ENCODE peak calls at places on chromosome 4, in ten cellular contexts. K, J, G, E, F, P, M, C, Q and R are unnamed samples.
A peak's percentile ranks its signal among the peaks of the same experiment; 100 is the strongest.

GRCh38 chr4:174214102-174214878 is 69.2 kb downstream of the FBXO8 start:
- DNase-seq in K (no peak), J (no peak), G (no peak), E (no peak), F (no peak), P (no peak), M (peak; percentile 82), C (no peak), Q (peak; percentile 84), R (no peak)

GRCh38 chr4:57020467-57021101 is 41.9 kb downstream of the POLR2B start:
- DNase-seq in K (no peak), J (peak; percentile 78), G (no peak), E (no peak), F (no peak), P (no peak), M (no peak), C (peak; percentile 94), Q (no peak), R (peak; percentile 69)

GRCh38 chr4:150310159-150310895 is 232.1 kb downstream of the DCLK2 start:
- DNase-seq in K (no peak), J (peak; percentile 83), G (no peak), E (no peak), F (no peak), P (no peak), M (no peak), C (peak; percentile 68), Q (no peak), R (peak; percentile 77)

GRCh38 chr4:55178226-55179005 is 53.0 kb upstream of the KDR start:
- DNase-seq in K (no peak), J (no peak), G (no peak), E (no peak), F (peak; percentile 24), P (no peak), M (no peak), C (no peak), Q (no peak), R (no peak)

GRCh38 chr4:56220261-56220660 is 167.0 kb downstream of the AASDH start:
- DNase-seq in K (no peak), J (peak; percentile 50), G (no peak), E (no peak), F (no peak), P (no peak), M (peak; percentile 38), C (peak; percentile 2), Q (no peak), R (peak; percentile 3)

GRCh38 chr4:185738038-185738552 is 73.9 kb downstream of the SORBS2 start:
- DNase-seq in K (no peak), J (peak; percentile 89), G (no peak), E (no peak), F (no peak), P (no peak), M (no peak), C (peak; percentile 12), Q (no peak), R (peak; percentile 42)

GRCh38 chr4:139153411-139154133 is 23.4 kb downstream of the ELF2 start:
- DNase-seq in K (no peak), J (peak; percentile 35), G (no peak), E (no peak), F (no peak), P (no peak), M (no peak), C (peak; percentile 57), Q (peak; percentile 66), R (no peak)

GRCh38 chr4:189022441-189023035 is 883.3 kb downstream of the TRIML1 start:
- DNase-seq in K (no peak), J (no peak), G (no peak), E (no peak), F (no peak), P (no peak), M (no peak), C (peak; percentile 76), Q (no peak), R (peak; percentile 32)

GRCh38 chr4:58209576-58209975 is 1099.4 kb upstream of the IGFBP7 start:
- DNase-seq in K (no peak), J (no peak), G (no peak), E (no peak), F (no peak), P (no peak), M (peak; percentile 62), C (no peak), Q (no peak), R (no peak)

GRCh38 chr4:169619518-169619957 is 840 bp upstream of the CLCN3 start:
- DNase-seq in K (peak; percentile 72), J (peak; percentile 79), G (no peak), E (peak; percentile 69), F (peak; percentile 78), P (peak; percentile 79), M (peak; percentile 44), C (peak; percentile 54), Q (peak; percentile 80), R (peak; percentile 72)

GRCh38 chr4:477686-478085 is 21.3 kb downstream of the ZNF721 start:
- DNase-seq in K (no peak), J (no peak), G (no peak), E (no peak), F (no peak), P (peak; percentile 13), M (no peak), C (no peak), Q (no peak), R (no peak)

GRCh38 chr4:61714387-61714890 is 514.3 kb downstream of the ADGRL3 start:
- DNase-seq in K (no peak), J (no peak), G (no peak), E (no peak), F (no peak), P (no peak), M (no peak), C (no peak), Q (no peak), R (no peak)

GRCh38 chr4:112637552-112637866 is 566 bp downstream of the LARP7 start:
- DNase-seq in K (no peak), J (no peak), G (no peak), E (no peak), F (no peak), P (no peak), M (no peak), C (no peak), Q (no peak), R (no peak)

GRCh38 chr4:112633477-112634235 is 3.1 kb downstream of the ZGRF1 start:
- DNase-seq in K (no peak), J (peak; percentile 70), G (no peak), E (no peak), F (no peak), P (peak; percentile 40), M (peak; percentile 37), C (peak; percentile 43), Q (no peak), R (no peak)

DNA sequence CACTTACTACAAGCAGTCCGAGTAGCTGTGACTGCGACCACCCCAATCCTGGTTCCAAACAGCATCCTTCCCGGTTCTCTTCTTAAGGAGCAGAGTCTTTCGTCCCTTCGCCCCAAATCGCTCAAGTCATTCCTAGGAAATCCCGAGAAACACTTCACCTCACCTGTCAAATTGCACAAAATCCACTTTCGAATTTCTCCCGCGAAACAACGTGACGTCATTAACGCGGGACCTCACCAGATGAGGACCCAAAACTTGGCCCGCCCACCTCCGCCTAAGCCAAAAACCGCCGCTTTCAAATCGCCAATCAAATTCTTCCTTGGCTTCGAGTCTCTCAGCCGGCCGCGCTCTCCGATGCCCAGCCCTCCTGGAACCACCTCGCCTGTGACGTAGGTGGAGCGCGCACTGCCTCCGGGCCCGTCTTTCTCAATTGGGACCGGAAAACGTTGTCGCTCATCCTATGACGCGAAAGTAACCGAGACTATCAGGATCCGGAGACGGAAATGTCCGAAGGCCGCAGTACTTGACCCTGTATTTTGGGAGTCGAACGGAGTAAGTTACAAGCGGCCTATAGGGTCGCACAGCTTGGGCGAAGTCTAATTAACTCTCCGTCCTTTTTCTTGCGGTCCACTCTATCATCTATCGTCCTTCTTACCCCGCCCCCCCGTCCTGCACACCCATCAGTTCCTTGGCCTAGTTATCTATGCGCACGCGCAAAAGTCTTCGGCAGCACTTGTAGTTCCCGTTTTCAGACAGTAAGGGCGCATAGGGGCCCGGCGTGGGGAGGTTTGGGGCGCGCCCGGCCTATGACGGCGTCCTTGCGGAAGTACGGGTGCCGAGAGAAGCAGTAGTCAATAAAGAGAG is at the start of the genes LARP7 and ZGRF1:
- DNase-seq in K (peak; percentile 98), J (peak; percentile 100), G (peak; percentile 99), E (peak; percentile 99), F (peak; percentile 99), P (peak; percentile 99), M (peak; percentile 99), C (peak; percentile 99), Q (peak; percentile 99), R (peak; percentile 99)
- TF ChIP-seq CTCF in K (peak; percentile 65), J (peak; percentile 90), G (peak; percentile 81), E (peak; percentile 89), F (peak; percentile 85), P (peak; percentile 73), M (peak; percentile 82), C (peak; percentile 96), Q (peak; percentile 87), R (peak; percentile 92)

DNA sequence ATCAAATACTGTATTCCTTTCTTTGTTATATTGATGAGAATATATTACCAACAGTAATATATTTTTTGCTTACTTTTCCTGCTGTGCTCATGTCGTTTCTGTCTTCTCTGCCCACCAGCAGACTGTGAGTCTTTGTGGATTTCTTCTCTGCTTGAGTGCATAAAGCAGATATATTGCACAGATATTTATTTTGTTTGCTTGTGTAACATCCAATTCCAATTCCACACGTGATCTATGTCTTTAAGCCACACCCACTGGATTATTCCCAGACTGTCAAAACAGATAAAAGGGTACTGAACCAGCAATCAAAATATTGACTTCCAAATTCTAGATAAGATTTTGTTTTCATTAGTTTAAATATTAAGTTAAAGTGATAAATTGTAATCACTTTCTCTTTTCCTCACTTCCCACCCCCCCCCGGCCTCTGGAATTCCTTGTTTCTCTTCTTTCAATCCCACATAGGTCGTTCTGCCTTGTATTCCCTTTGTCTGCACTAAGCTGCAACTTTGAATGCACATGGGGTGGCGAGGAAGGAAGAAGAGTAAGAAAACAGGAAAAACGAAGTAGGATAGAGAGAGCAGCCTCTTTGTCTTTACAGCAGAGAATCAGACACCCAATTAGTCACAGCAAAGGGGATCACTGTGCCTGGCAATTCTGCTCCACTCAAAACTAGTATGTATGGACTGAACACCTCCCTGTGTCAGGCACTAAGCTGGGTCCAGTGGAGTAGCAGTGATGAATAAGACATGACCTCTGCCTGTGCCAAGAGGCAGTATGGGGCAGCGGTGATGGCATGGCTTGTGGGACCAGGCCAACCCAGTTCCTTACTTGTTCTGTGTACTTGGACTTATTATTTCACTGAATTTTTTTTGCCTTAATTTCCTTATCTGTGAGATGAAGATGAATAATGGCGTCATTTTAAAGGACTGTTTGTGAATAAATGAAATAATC is at the start of gene ADH1B:
- DNase-seq in K (no peak), J (peak; percentile 11), G (no peak), E (no peak), F (no peak), P (no peak), M (peak; percentile 70), C (no peak), Q (no peak), R (no peak)
- H3K4me3 ChIP-seq in K (no peak within 1 kb of the TSS), J (no peak within 1 kb of the TSS), G (peak within 1 kb of the TSS; percentile 51), E (no peak within 1 kb of the TSS), F (no peak within 1 kb of the TSS), P (no peak within 1 kb of the TSS), M (no peak within 1 kb of the TSS), C (peak within 1 kb of the TSS; percentile 1), Q (no peak within 1 kb of the TSS), R (no peak within 1 kb of the TSS)

GRCh38 chr4:74531952-74532794 is 87.2 kb downstream of the AREG start:
- DNase-seq in K (peak; percentile 53), J (peak; percentile 98), G (no peak), E (no peak), F (peak; percentile 31), P (peak; percentile 68), M (peak; percentile 71), C (peak; percentile 87), Q (peak; percentile 64), R (peak; percentile 78)
- TF ChIP-seq CTCF in K (peak; percentile 71), J (peak; percentile 87), G (peak; percentile 56), E (peak; percentile 40), F (peak; percentile 50), P (peak; percentile 42), M (peak; percentile 66), C (peak; percentile 78), Q (peak; percentile 79), R (peak; percentile 81)

GRCh38 chr4:3041192-3042142 is 32.9 kb downstream of the HTT-AS start:
- DNase-seq in K (peak; percentile 67), J (peak; percentile 11), G (peak; percentile 79), E (peak; percentile 43), F (peak; percentile 63), P (peak; percentile 81), M (no peak), C (peak; percentile 48), Q (peak; percentile 72), R (peak; percentile 64)
- H3K4me3 ChIP-seq in K (peak overlapping the region; percentile 33), J (peak overlapping the region; percentile 36), G (peak overlapping the region; percentile 66), E (peak overlapping the region; percentile 53), F (peak overlapping the region; percentile 44), P (peak overlapping the region; percentile 87), M (no peak overlapping the region), C (no peak overlapping the region), Q (no peak overlapping the region), R (peak overlapping the region; percentile 46)